ENCODE peak calls at places on chromosomes 11 and 22, in five cellular contexts. W is AG04450, V is AG09309, F is heart left ventricle, H is PC-9. Z is an unnamed sample.

GRCh38 chr11:126891556-126892217 is 108.9 kb downstream of the KIRREL3 start:
- DNase-seq in W (no peak), V (no peak), F (no peak), H (peak; percentile 38), Z (peak; percentile 26)

GRCh38 chr11:3153291-3153861 is 11.7 kb downstream of the OSBPL5 start:
- DNase-seq in W (peak; percentile 70), V (no peak), F (peak; percentile 79), H (no peak), Z (peak; percentile 74)

GRCh38 chr22:31084811-31085492 is 3.8 kb downstream of the SMTN start:
- DNase-seq in W (peak; percentile 50), V (no peak), F (peak; percentile 95), H (peak; percentile 66), Z (peak; percentile 90)

GRCh38 chr22:38982008-38982927 is at the start of gene APOBEC3B:
- DNase-seq in W (peak; percentile 84), V (peak; percentile 70), F (peak; percentile 67), H (peak; percentile 94), Z (peak; percentile 54)

GRCh38 chr22:40463017-40463631 is 92.7 kb downstream of the SGSM3 start:
- DNase-seq in W (no peak), V (no peak), F (no peak), H (no peak), Z (no peak)

GRCh38 chr22:20256562-20257473 is 11.3 kb downstream of the RTN4R start:
- DNase-seq in W (no peak), V (no peak), F (no peak), H (no peak), Z (no peak)

GRCh38 chr11:34208266-34209135 is 103.1 kb downstream of the NAT10 start:
- DNase-seq in W (no peak), V (no peak), F (no peak), H (peak; percentile 62), Z (no peak)

GRCh38 chr11:28447226-28447625 is 339.0 kb downstream of the METTL15 start:
- DNase-seq in W (no peak), V (peak; percentile 31), F (no peak), H (no peak), Z (no peak)

GRCh38 chr11:46407635-46408034 is 16.1 kb upstream of the CHRM4 start:
- DNase-seq in W (no peak), V (no peak), F (no peak), H (no peak), Z (no peak)

GRCh38 chr11:256952-257737 is 20.4 kb downstream of the PSMD13 start:
- DNase-seq in W (no peak), V (no peak), F (no peak), H (no peak), Z (no peak)

GRCh38 chr11:129143335-129143734 is 48.8 kb downstream of the ARHGAP32 start:
- DNase-seq in W (peak; percentile 93), V (peak; percentile 99), F (peak; percentile 79), H (peak; percentile 88), Z (peak; percentile 59)

GRCh38 chr22:29879738-29880137 is 3.2 kb upstream of the MTMR3 start:
- DNase-seq in W (no peak), V (no peak), F (no peak), H (no peak), Z (no peak)

GRCh38 chr11:2103666-2104523 is 35.3 kb downstream of the IGF2 start:
- DNase-seq in W (no peak), V (no peak), F (peak; percentile 42), H (no peak), Z (no peak)

GRCh38 chr11:129273322-129273721 is 81.2 kb upstream of the ARHGAP32 start:
- DNase-seq in W (no peak), V (no peak), F (no peak), H (no peak), Z (no peak)

GRCh38 chr11:127789887-127790286 is 789.3 kb upstream of the KIRREL3 start:
- DNase-seq in W (no peak), V (no peak), F (no peak), H (no peak), Z (no peak)

GRCh38 chr11:72373163-72373562 is 61.2 kb downstream of the CLPB start:
- DNase-seq in W (no peak), V (no peak), F (no peak), H (no peak), Z (no peak)

GRCh38 chr11:115974703-115975102 is 470.5 kb upstream of the CADM1 start:
- DNase-seq in W (no peak), V (no peak), F (no peak), H (no peak), Z (no peak)

GRCh38 chr22:43313497-43314474 is 29.4 kb downstream of the SCUBE1 start:
- DNase-seq in W (no peak), V (peak; percentile 32), F (no peak), H (no peak), Z (peak; percentile 60)

GRCh38 chr11:121089566-121089965 is 11.5 kb upstream of the TECTA start:
- DNase-seq in W (no peak), V (no peak), F (no peak), H (no peak), Z (no peak)

GRCh38 chr11:34585870-34586654 is 34.8 kb upstream of the EHF start:
- DNase-seq in W (peak; percentile 39), V (peak; percentile 23), F (no peak), H (no peak), Z (no peak)

DNA sequence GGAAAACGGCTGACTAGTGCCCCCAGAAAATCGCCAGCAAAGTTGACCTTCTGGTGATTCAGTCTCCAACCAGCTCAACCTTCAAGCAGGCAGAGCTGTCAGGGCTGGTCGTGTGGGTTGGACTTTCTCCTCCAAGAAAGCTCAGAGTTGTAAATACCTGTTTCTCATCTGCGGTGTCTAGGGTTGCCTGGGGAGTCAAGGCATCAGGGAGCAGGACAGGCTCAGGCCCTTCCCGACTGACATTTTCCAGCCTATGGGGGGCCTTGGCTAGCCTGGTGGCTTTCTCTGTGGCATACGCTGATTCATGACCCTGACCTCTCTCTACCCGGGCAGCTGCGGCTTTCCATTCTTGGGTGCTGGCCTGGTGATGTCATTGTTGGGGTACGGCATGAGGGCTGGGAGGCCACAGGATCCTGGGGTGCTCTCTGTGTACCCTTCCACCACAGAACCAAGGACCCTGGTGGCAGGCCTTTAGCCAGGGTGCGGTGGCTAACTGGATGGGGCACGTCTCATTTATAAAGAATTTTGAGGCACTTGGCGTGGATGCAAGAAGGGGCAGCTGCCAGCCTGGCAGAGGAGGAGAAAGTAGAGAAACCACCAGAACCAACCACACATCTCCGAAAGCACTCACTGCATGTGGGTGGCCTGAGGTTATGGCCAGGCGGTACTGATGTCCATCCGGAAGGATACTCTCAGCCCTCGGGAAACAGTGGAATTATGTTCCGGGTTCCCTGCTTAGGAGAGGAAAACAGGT is 64.9 kb downstream of the BCR start:
- DNase-seq in W (no peak), V (peak; percentile 24), F (no peak), H (peak; percentile 68), Z (no peak)
- TF ChIP-seq CTCF in W (no peak), V (no peak), F (no peak), H (no peak), Z (no peak)

GRCh38 chr11:108967571-108967970 is 302.7 kb downstream of the DDX10 start:
- DNase-seq in W (no peak), V (no peak), F (no peak), H (no peak), Z (peak; percentile 25)

GRCh38 chr11:108966978-108967377 is 302.1 kb downstream of the DDX10 start:
- DNase-seq in W (no peak), V (no peak), F (no peak), H (no peak), Z (no peak)

GRCh38 chr11:108973402-108974119 is 308.7 kb downstream of the DDX10 start:
- DNase-seq in W (peak; percentile 39), V (peak; percentile 86), F (no peak), H (peak; percentile 54), Z (no peak)

GRCh38 chr11:108966206-108966605 is 301.3 kb downstream of the DDX10 start:
- DNase-seq in W (no peak), V (no peak), F (no peak), H (no peak), Z (no peak)

DNA sequence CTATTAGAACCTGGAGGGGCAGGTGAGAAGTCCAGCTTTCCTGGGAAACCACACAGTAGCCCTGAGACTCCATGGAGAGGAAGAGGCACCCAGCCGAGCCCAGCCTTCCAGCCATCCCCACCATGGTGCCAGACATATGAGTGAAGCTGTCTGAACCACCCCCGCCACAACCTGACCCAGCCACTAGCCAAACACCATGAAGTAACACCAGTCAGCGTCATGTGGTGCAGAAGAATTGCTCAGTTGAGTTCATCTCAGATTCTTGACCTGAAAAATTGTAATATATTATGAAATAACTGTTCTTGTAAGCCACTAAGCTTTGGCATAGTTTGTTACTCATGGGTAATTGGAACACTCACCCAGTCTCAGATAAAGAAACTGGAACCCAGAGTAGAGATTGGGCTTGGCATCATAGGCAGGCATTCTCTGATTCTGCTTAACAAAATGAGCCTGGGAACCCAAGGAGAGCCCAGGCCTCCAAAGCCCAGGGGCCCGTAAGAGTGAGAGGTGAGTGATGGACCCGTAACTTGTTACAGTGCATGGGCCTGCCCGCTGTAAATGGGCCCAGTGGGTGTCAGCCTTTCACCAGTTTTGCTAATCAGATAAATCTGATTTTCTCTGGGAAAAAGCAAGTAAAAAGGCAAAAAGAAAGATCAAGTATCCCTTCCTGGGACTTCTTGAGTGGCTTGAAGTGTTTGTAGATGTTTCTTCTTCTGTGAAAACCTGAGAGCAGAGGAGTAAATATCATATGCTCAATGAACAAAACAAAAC is 305.5 kb downstream of the DDX10 start:
- DNase-seq in W (no peak), V (no peak), F (no peak), H (no peak), Z (no peak)
- TF ChIP-seq CTCF in W (no peak), V (no peak), F (no peak), H (no peak), Z (no peak)

DNA sequence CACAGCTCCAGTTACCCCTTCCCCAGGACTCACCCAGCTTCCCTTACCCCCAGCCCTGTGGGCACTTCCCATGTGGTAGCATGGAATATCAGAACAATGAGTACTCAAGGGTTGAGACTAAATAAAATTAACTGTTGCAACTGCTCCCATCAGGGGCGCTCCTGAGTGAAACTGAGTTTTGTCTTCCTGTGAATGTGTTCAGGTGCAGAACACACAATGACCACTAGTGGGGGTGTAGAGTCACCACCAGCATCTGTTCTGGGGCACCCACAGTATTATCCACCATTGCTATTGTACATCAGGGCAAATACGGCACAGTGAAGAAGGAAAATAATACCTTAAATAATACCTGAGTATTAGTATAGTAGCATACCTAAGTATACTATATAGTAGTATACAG is 689.7 kb downstream of the TBC1D22A start:
- DNase-seq in W (no peak), V (no peak), F (no peak), H (no peak), Z (no peak)
- TF ChIP-seq CTCF in W (no peak), V (peak; percentile 17), F (no peak), H (peak; percentile 75), Z (peak; percentile 38)

DNA sequence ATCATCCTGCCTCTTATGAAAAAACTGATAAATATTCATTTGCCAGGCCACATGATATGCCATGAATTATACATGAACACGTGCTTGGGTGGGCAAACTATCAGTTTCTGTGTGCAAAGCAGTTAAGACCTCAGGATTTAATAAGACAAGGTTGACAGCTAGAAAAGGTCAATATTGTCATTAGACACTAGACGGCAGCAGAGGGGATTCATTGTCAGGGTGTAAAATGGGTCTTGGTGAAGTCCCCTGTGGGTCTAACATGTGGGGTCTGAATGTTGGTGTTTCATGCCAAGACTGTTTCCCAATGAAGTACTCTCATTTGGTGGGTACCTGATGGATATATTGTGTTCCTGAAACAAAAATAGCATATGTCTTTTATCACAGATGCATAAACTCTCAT is 111.9 kb downstream of the MYO18B start:
- DNase-seq in W (no peak), V (no peak), F (no peak), H (no peak), Z (no peak)
- TF ChIP-seq CTCF in W (no peak), V (no peak), F (no peak), H (peak; percentile 36), Z (no peak)

GRCh38 chr11:106585061-106585460 is 433.2 kb downstream of the GUCY1A2 start:
- DNase-seq in W (no peak), V (peak; percentile 38), F (no peak), H (no peak), Z (no peak)
- TF ChIP-seq CTCF in W (peak; percentile 61), V (peak; percentile 61), F (peak; percentile 5), H (peak; percentile 56), Z (no peak)